ENCODE peak calls at places on chromosomes 5 and 9, in four cellular contexts. M, F, Z and A are unnamed samples.

GRCh38 chr5:116595498-116595897 is 20.9 kb upstream of the SEMA6A start:
- DNase-seq in Z (no peak), M (no peak), F (no peak), A (no peak)

GRCh38 chr5:178213748-178214151 is 9.4 kb downstream of the HNRNPAB start:
- DNase-seq in F (no peak), Z (no peak), M (no peak), A (no peak)

GRCh38 chr9:13478637-13479036 is 199.1 kb upstream of the MPDZ start:
- DNase-seq in M (no peak), Z (no peak), F (no peak), A (no peak)

GRCh38 chr5:170482511-170482910 is 21.3 kb upstream of the KCNIP1 start:
- DNase-seq in M (no peak), Z (no peak), F (no peak), A (no peak)

GRCh38 chr5:126965061-126965475 is 65.3 kb downstream of the MARCHF3 start:
- DNase-seq in M (no peak), F (no peak), Z (no peak), A (peak)

GRCh38 chr5:25441810-25442209 is 797.0 kb upstream of the CDH10 start:
- DNase-seq in M (no peak), F (no peak), Z (no peak), A (no peak)

GRCh38 chr9:94950733-94951590 is 224.5 kb downstream of the AOPEP start:
- DNase-seq in Z (no peak), F (no peak), M (no peak), A (no peak)

GRCh38 chr9:91900057-91900816 is 49.8 kb downstream of the ROR2 start:
- DNase-seq in Z (no peak), M (no peak), F (peak), A (no peak)

GRCh38 chr5:52801329-52801728 is 13.6 kb downstream of the ITGA1 start:
- DNase-seq in M (no peak), F (no peak), Z (no peak), A (no peak)

GRCh38 chr5:39624268-39624886 is 199.6 kb upstream of the DAB2 start:
- DNase-seq in Z (no peak), F (no peak), M (no peak), A (no peak)

GRCh38 chr5:108747111-108748009 is at the start of gene FER:
- DNase-seq in F (no peak), M (no peak), Z (peak), A (no peak)

GRCh38 chr5:91727452-91727851 is 344.3 kb upstream of the ARRDC3 start:
- DNase-seq in Z (no peak), F (peak), M (no peak), A (no peak)

GRCh38 chr5:31023105-31023504 is 170.4 kb upstream of the CDH6 start:
- DNase-seq in F (no peak), Z (no peak), M (no peak), A (no peak)

GRCh38 chr9:121249563-121249962 is 18.4 kb upstream of the GSN start:
- DNase-seq in F (no peak), M (no peak), Z (no peak), A (peak)

GRCh38 chr9:117014061-117014460 is 327.0 kb downstream of the TRIM32 start:
- DNase-seq in Z (no peak), F (no peak), M (no peak), A (no peak)

GRCh38 chr5:14809369-14810144 is 62.0 kb downstream of the ANKH start:
- DNase-seq in F (no peak), M (peak), Z (peak), A (peak)

GRCh38 chr5:96963267-96963666 is 27.4 kb downstream of the LNPEP start:
- DNase-seq in M (no peak), F (peak), Z (no peak), A (peak)

GRCh38 chr5:172958268-172959046 is 767 bp upstream of the RPL26L1 start:
- DNase-seq in Z (peak), F (peak), M (peak), A (peak)

GRCh38 chr5:178223828-178224335 is 8.7 kb downstream of the PHYKPL start:
- DNase-seq in Z (no peak), F (no peak), M (no peak), A (no peak)